ENCODE peak calls at places on chromosomes 13 and 19, in nine cellular contexts. T is NCI-H1092; Y is HFFc6; F is activated naive CD8-positive, alpha-beta T cell treated with anti-CD3 and anti-CD28 coated beads, Interleukin-2, amount 50 U/mL, for 24 hours; S is type B pancreatic cell; B is NAMALWA; L is AG04450; Z is stimulated activated CD4-positive, alpha-beta T cell treated with anti-CD3 and anti-CD28 coated beads, Interleukin-1b, Interleukin-23, amount 100 ng/mL, for 24 hours; E is erythroblast. J is an unnamed sample.

GRCh38 chr13:28501547-28501946 is 6.6 kb upstream of the FLT1 start:
- DNase-seq in Y (no peak), F (no peak), S (no peak), B (no peak), E (no peak), Z (no peak), L (no peak), T (no peak), J (no peak)

GRCh38 chr13:67086260-67086659 is 143.9 kb downstream of the PCDH9 start:
- DNase-seq in Z (no peak), B (no peak), T (no peak), S (no peak), E (no peak), Y (no peak), F (no peak), L (no peak), J (no peak)

GRCh38 chr13:36344173-36344572 is 2.0 kb downstream of the SPART start:
- DNase-seq in Y (peak), F (no peak), L (no peak), S (no peak), T (no peak), E (peak), B (no peak), Z (no peak), J (peak)

GRCh38 chr13:51793570-51794273 is 10.2 kb downstream of the DHRS12 start:
- DNase-seq in S (no peak), E (peak), Z (peak), F (peak), L (peak), Y (peak), T (no peak), B (peak), J (peak)

GRCh38 chr19:33390120-33390907 is 16.8 kb downstream of the CEBPG start:
- DNase-seq in Z (no peak), Y (no peak), B (no peak), F (no peak), T (no peak), L (no peak), S (no peak), E (no peak), J (no peak)

GRCh38 chr13:31150315-31150985 is 11.3 kb downstream of the HSPH1 start:
- DNase-seq in S (no peak), Y (no peak), F (no peak), L (no peak), B (no peak), Z (no peak), E (no peak), T (no peak), J (no peak)

GRCh38 chr19:49679832-49680472 is 2.9 kb downstream of the PRMT1 start:
- DNase-seq in Z (no peak), S (peak), E (no peak), B (no peak), L (no peak), T (no peak), Y (no peak), F (no peak), J (no peak)

GRCh38 chr13:74077847-74078246 is 56.4 kb downstream of the KLF12 start:
- DNase-seq in F (no peak), Z (no peak), B (no peak), L (no peak), Y (no peak), E (no peak), T (no peak), S (no peak), J (no peak)

GRCh38 chr13:21979156-21979819 is 308.4 kb downstream of the FGF9 start:
- DNase-seq in L (no peak), B (no peak), Z (no peak), Y (no peak), S (no peak), F (no peak), T (no peak), E (no peak), J (no peak)

GRCh38 chr13:25686831-25687495 is 315.2 kb downstream of the ATP8A2 start:
- DNase-seq in Y (no peak), S (no peak), F (no peak), L (no peak), T (peak), E (no peak), Z (no peak), B (no peak), J (no peak)

GRCh38 chr19:12788682-12789097 is 2.6 kb upstream of the JUNB start:
- DNase-seq in L (no peak), S (no peak), Y (no peak), F (peak), E (peak), Z (no peak), T (peak), B (peak), J (peak)

GRCh38 chr13:40026174-40026585 is 370.7 kb downstream of the COG6 start:
- DNase-seq in L (no peak), Y (no peak), Z (peak), S (no peak), T (no peak), F (peak), E (no peak), B (peak), J (no peak)

GRCh38 chr19:38564981-38565685 is 52.6 kb downstream of the MAP4K1 start:
- DNase-seq in B (no peak), Z (no peak), T (no peak), F (peak), E (no peak), L (no peak), S (no peak), Y (no peak), J (no peak)

GRCh38 chr13:72390909-72391308 is 336.5 kb downstream of the MZT1 start:
- DNase-seq in T (no peak), E (no peak), Y (peak), F (no peak), B (no peak), Z (no peak), S (no peak), L (no peak), J (peak)

GRCh38 chr19:40663712-40664692 is 26.4 kb downstream of the NUMBL start:
- DNase-seq in T (no peak), Z (no peak), S (no peak), F (peak), B (no peak), E (peak), Y (peak), L (no peak), J (peak)

GRCh38 chr19:48560095-48560530 is 8.1 kb downstream of the SULT2B1 start:
- DNase-seq in T (no peak), L (no peak), S (no peak), Z (no peak), F (no peak), E (no peak), Y (no peak), B (no peak), J (no peak)

GRCh38 chr13:47211106-47211505 is 314.3 kb upstream of the HTR2A start:
- DNase-seq in E (no peak), S (no peak), L (no peak), B (no peak), Y (no peak), Z (no peak), T (no peak), F (no peak), J (peak)

GRCh38 chr19:43525836-43526771 is 897 bp downstream of the ETHE1 start:
- DNase-seq in S (no peak), T (no peak), E (peak), L (no peak), F (peak), Y (no peak), B (no peak), Z (no peak), J (no peak)

GRCh38 chr13:97058896-97059295 is 64.6 kb upstream of the OXGR1 start:
- DNase-seq in B (no peak), T (no peak), E (no peak), S (no peak), F (no peak), L (no peak), Z (no peak), Y (no peak), J (no peak)

GRCh38 chr19:7210359-7210758 is 83.9 kb downstream of the INSR start:
- DNase-seq in E (no peak), L (no peak), T (no peak), S (no peak), Z (no peak), Y (no peak), F (no peak), B (no peak), J (no peak)

J was measured in kidney glomerular epithelial cell.